ENCODE peak calls at places on chromosomes 7 and 10, in six cellular contexts. O, D, M, Q, X and T are unnamed samples.

GRCh38 chr10:49768731-49769130 is 6.6 kb upstream of the OGDHL start:
- DNase-seq in O (no peak), D (no peak), M (no peak), Q (no peak), X (no peak), T (no peak)

GRCh38 chr10:126094537-126094936 is 198.2 kb downstream of the FANK1 start:
- DNase-seq in O (no peak), D (no peak), M (no peak), Q (no peak), X (no peak), T (no peak)

GRCh38 chr10:131901181-131901829 is 497 bp downstream of the PPP2R2D start:
- DNase-seq in O (peak; percentile 36), D (peak; percentile 68), M (peak; percentile 6), Q (peak; percentile 24), X (peak; percentile 54), T (peak; percentile 23)

GRCh38 chr10:3008518-3009195 is 58.7 kb upstream of the PFKP start:
- DNase-seq in O (no peak), D (no peak), M (no peak), Q (no peak), X (no peak), T (no peak)

GRCh38 chr7:89618269-89618668 is 536.0 kb upstream of the STEAP1 start:
- DNase-seq in O (no peak), D (no peak), M (no peak), Q (no peak), X (no peak), T (no peak)

GRCh38 chr10:69844698-69845097 is 43.0 kb downstream of the COL13A1 start:
- DNase-seq in O (no peak), D (no peak), M (no peak), Q (no peak), X (no peak), T (no peak)

GRCh38 chr10:114151486-114151885 is 22.5 kb downstream of the CCDC186 start:
- DNase-seq in O (peak; percentile 81), D (no peak), M (no peak), Q (peak; percentile 83), X (no peak), T (peak; percentile 50)

GRCh38 chr7:69374036-69374420 is 224.2 kb upstream of the AUTS2 start:
- DNase-seq in O (peak; percentile 93), D (no peak), M (no peak), Q (no peak), X (no peak), T (peak; percentile 53)

GRCh38 chr10:102579206-102579790 is 65.0 kb upstream of the TRIM8 start:
- DNase-seq in O (peak; percentile 32), D (no peak), M (no peak), Q (no peak), X (no peak), T (no peak)

GRCh38 chr7:64887756-64888508 is 15.1 kb upstream of the ZNF273 start:
- DNase-seq in O (no peak), D (peak; percentile 55), M (peak; percentile 31), Q (peak; percentile 74), X (peak; percentile 79), T (no peak)

GRCh38 chr7:2734084-2734601 is 46.1 kb downstream of the AMZ1 start:
- DNase-seq in O (no peak), D (no peak), M (no peak), Q (no peak), X (no peak), T (no peak)